ENCODE peak calls at places on chromosomes 12 and 14, in eight cellular contexts. N is kidney epithelial cell, I is cardiac fibroblast, Z is left ventricle myocardium inferior, C is A549, H is PC-3, G is fibroblast of pulmonary artery, A is ascending aorta. L is an unnamed sample.

GRCh38 chr14:45716506-45716905 is 463.5 kb upstream of the MIS18BP1 start:
- DNase-seq in N (no peak), I (peak; percentile 7), Z (no peak), C (peak; percentile 2), H (peak; percentile 50), G (no peak), A (no peak), L (no peak)

GRCh38 chr12:8639936-8640335 is 22.7 kb downstream of the MFAP5 start:
- DNase-seq in N (no peak), I (no peak), Z (no peak), C (no peak), H (no peak), G (no peak), A (no peak), L (no peak)

GRCh38 chr14:104967414-104968152 is 10.6 kb downstream of the AHNAK2 start:
- DNase-seq in N (no peak), I (peak; percentile 40), Z (peak; percentile 56), C (no peak), H (peak; percentile 70), G (peak; percentile 40), A (peak; percentile 81), L (no peak)

GRCh38 chr12:100737168-100737567 is 57.4 kb upstream of the ANO4 start:
- DNase-seq in N (no peak), I (no peak), Z (no peak), C (no peak), H (no peak), G (no peak), A (no peak), L (no peak)

GRCh38 chr12:124814741-124815613 is 48.7 kb downstream of the SCARB1 start:
- DNase-seq in N (no peak), I (no peak), Z (no peak), C (no peak), H (no peak), G (no peak), A (no peak), L (no peak)

GRCh38 chr14:69773571-69774276 is 6.8 kb downstream of the SRSF5 start:
- DNase-seq in N (no peak), I (no peak), Z (no peak), C (no peak), H (no peak), G (no peak), A (no peak), L (no peak)

GRCh38 chr14:99774526-99775307 is 18.5 kb upstream of the EML1 start:
- DNase-seq in N (no peak), I (peak; percentile 60), Z (peak; percentile 56), C (no peak), H (peak; percentile 15), G (peak; percentile 55), A (peak; percentile 67), L (no peak)

GRCh38 chr14:101191086-101191881 is 287.8 kb upstream of the RTL1 start:
- DNase-seq in N (no peak), I (no peak), Z (no peak), C (no peak), H (no peak), G (no peak), A (peak; percentile 52), L (no peak)

GRCh38 chr12:80320121-80320678 is 123.8 kb upstream of the PTPRQ start:
- DNase-seq in N (no peak), I (no peak), Z (no peak), C (no peak), H (no peak), G (no peak), A (no peak), L (no peak)

GRCh38 chr12:21451529-21451928 is 14.1 kb downstream of the PYROXD1 start:
- DNase-seq in N (no peak), I (peak; percentile 40), Z (no peak), C (no peak), H (no peak), G (peak; percentile 13), A (no peak), L (no peak)

GRCh38 chr12:62522984-62523383 is 56.4 kb downstream of the MON2 start:
- DNase-seq in N (no peak), I (peak; percentile 22), Z (no peak), C (no peak), H (peak; percentile 18), G (peak; percentile 21), A (no peak), L (no peak)

GRCh38 chr14:104138098-104138890 is at the start of gene KIF26A:
- DNase-seq in N (no peak), I (no peak), Z (peak; percentile 60), C (peak; percentile 80), H (peak; percentile 25), G (no peak), A (peak; percentile 60), L (peak; percentile 43)

GRCh38 chr12:34404377-34405285 is 382.3 kb downstream of the ALG10 start:
- DNase-seq in N (no peak), I (no peak), Z (peak; percentile 1), C (no peak), H (no peak), G (no peak), A (peak; percentile 31), L (peak; percentile 9)

GRCh38 chr12:93536111-93536765 is 36.2 kb upstream of the SOCS2 start:
- DNase-seq in N (no peak), I (no peak), Z (no peak), C (no peak), H (no peak), G (no peak), A (no peak), L (no peak)

GRCh38 chr12:102216086-102216691 is 18.6 kb upstream of the PMCH start:
- DNase-seq in N (no peak), I (peak; percentile 70), Z (no peak), C (peak; percentile 4), H (peak; percentile 24), G (peak; percentile 71), A (no peak), L (no peak)

GRCh38 chr14:77869350-77869749 is 69.4 kb downstream of the ADCK1 start:
- DNase-seq in N (peak; percentile 7), I (no peak), Z (no peak), C (no peak), H (no peak), G (no peak), A (no peak), L (no peak)

DNA sequence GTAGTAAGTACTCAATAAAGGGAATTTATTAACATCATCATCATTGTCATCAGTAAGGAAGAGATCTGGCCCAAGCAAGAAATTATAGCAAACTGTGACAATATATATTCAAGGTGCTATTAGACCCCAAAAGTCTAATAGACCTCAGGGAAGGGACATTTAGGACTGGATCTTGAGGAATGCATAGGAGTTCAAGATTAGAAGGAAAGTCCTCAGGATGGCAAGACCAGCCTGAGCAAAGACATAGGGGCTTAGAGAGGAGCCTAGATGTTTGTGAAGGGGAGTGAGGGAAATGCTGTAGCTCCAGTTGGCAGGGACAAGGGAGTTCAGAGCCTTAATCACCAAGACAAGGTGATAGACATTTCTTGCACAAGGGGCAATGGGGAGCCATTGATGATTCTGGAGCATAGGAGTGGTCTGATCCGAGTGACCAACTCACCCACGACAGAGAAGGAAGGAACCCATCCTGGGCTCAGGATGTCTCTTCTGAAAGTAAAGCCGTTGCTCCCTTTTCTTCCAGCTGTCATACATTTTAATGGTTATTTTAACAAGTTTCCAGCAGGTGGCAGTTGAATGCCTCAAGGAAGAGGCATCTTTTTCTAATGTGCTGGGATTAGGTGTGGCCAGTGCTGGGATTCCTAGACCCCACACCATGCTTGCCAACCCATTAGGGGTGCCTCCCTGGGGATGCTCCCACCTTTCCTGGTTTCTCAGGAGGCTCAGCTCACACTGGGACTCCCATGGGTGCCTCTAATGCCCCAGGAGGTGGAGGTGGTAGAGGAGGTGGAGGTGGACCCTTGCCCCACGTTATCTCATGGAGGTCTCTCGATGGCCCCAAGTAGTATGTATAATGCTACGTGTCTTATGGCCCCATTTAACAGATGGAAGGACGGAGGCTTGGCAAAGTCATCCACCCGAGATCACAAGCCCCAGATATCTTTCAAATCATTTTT is 37.8 kb downstream of the PHETA1 start:
- DNase-seq in N (peak; percentile 14), I (peak; percentile 71), Z (no peak), C (peak; percentile 78), H (peak; percentile 83), G (peak; percentile 67), A (no peak), L (no peak)
- TF ChIP-seq CTCF in N (peak; percentile 57), I (peak; percentile 56), Z (peak; percentile 60), C (peak; percentile 64), H (peak; percentile 78), G (peak; percentile 60), A (no peak), L (peak; percentile 41)

DNA sequence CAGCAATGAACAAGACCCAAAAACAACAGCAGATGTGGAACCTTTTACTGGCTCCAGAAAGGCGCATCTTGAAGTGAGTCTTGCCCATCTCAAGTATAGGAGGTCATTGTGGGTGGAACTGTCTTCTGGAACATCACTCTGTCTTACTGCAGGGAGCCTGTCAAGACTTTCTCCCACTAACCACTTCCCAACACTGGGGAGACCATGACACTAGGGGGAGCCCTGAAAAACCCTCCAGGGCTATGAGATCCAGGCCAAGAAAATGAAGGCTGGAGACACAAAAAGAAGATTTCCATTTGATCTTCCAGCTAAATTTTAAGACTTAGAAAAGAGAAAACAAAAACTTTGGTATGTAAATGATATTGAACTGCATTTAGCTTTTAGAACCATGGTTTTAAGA is 13.5 kb upstream of the ATG14 start:
- DNase-seq in N (no peak), I (peak; percentile 8), Z (no peak), C (no peak), H (no peak), G (no peak), A (no peak), L (no peak)
- TF ChIP-seq CTCF in N (no peak), I (peak; percentile 34), Z (no peak), C (no peak), H (no peak), G (peak; percentile 12), A (no peak), L (no peak)

GRCh38 chr12:29838768-29839167 is 55.0 kb upstream of the TMTC1 start:
- DNase-seq in N (no peak), I (no peak), Z (no peak), C (no peak), H (no peak), G (no peak), A (no peak), L (no peak)

GRCh38 chr12:29847246-29847645 is 63.5 kb upstream of the TMTC1 start:
- DNase-seq in N (no peak), I (no peak), Z (no peak), C (no peak), H (no peak), G (no peak), A (no peak), L (no peak)

GRCh38 chr12:29844667-29845066 is 60.9 kb upstream of the TMTC1 start:
- DNase-seq in N (no peak), I (peak; percentile 54), Z (no peak), C (no peak), H (no peak), G (peak; percentile 8), A (no peak), L (no peak)
- TF ChIP-seq CTCF in N (no peak), I (peak; percentile 19), Z (no peak), C (no peak), H (peak; percentile 23), G (no peak), A (no peak), L (no peak)

GRCh38 chr14:61934385-61934784 is 172.2 kb downstream of the SNAPC1 start:
- DNase-seq in N (peak; percentile 32), I (peak; percentile 91), Z (no peak), C (no peak), H (peak; percentile 98), G (peak; percentile 57), A (no peak), L (no peak)
- TF ChIP-seq CTCF in N (no peak), I (no peak), Z (no peak), C (no peak), H (no peak), G (no peak), A (no peak), L (no peak)

GRCh38 chr12:53755451-53756290 is 3.9 kb upstream of the CISTR start:
- DNase-seq in N (no peak), I (no peak), Z (no peak), C (no peak), H (no peak), G (no peak), A (no peak), L (no peak)
- TF ChIP-seq CTCF in N (no peak), I (no peak), Z (no peak), C (no peak), H (peak; percentile 20), G (no peak), A (no peak), L (no peak)

L was measured in progenitor cell of endocrine pancreas.